ENCODE peak calls at places on chromosomes 4 and X, in nine cellular contexts. C, F, I, X, D, U, T, R and M are unnamed samples.

GRCh38 chr4:602559-602942 is 22.8 kb upstream of the PDE6B start:
- DNase-seq in I (peak), T (peak), R (peak), C (no peak), D (peak), X (peak), U (peak), F (peak), M (peak)

GRCh38 chr4:115780268-115780667 is 666.8 kb upstream of the NDST4 start:
- DNase-seq in I (peak), R (no peak), C (no peak), U (no peak), F (no peak), T (no peak), D (no peak), X (no peak), M (no peak)

GRCh38 chrX:114611018-114611619 is 27.2 kb downstream of the HTR2C start:
- DNase-seq in C (peak), X (peak), T (peak), U (peak), R (peak), F (peak), I (peak), D (peak), M (peak)

GRCh38 chr4:41776466-41776865 is 27.9 kb upstream of the PHOX2B start:
- DNase-seq in R (no peak), T (peak), X (no peak), F (no peak), D (no peak), C (no peak), U (no peak), I (no peak), M (no peak)

GRCh38 chr4:40180356-40180755 is 16.5 kb upstream of the RHOH start:
- DNase-seq in X (no peak), R (peak), C (no peak), U (peak), T (no peak), D (no peak), I (peak), F (no peak), M (peak)

GRCh38 chr4:25727711-25728493 is 72.3 kb downstream of the SLC34A2 start:
- DNase-seq in F (no peak), R (no peak), C (no peak), I (no peak), T (no peak), D (no peak), X (no peak), U (no peak), M (no peak)

GRCh38 chr4:137755033-137755471 is 222.8 kb upstream of the PCDH18 start:
- DNase-seq in T (no peak), R (peak), F (no peak), D (no peak), X (no peak), U (no peak), I (peak), C (no peak), M (peak)

GRCh38 chr4:182103614-182104319 is 139.4 kb upstream of the TENM3 start:
- DNase-seq in R (no peak), F (no peak), X (no peak), I (no peak), U (no peak), C (no peak), D (no peak), T (no peak), M (no peak)

GRCh38 chr4:105845559-105845958 is 49.7 kb upstream of the NPNT start:
- DNase-seq in U (no peak), F (no peak), D (peak), C (no peak), X (no peak), T (no peak), R (no peak), I (no peak), M (no peak)

GRCh38 chr4:102625232-102625930 is 124.2 kb downstream of the NFKB1 start:
- DNase-seq in T (peak), R (no peak), X (peak), D (peak), F (peak), I (peak), C (peak), U (peak), M (peak)

GRCh38 chr4:79913581-79913980 is 159.4 kb downstream of the ANTXR2 start:
- DNase-seq in U (no peak), T (no peak), C (no peak), X (no peak), R (no peak), F (no peak), I (no peak), D (no peak), M (peak)

GRCh38 chr4:109041463-109041862 is 261.0 kb downstream of the COL25A1 start:
- DNase-seq in U (no peak), F (no peak), D (no peak), I (no peak), X (no peak), R (no peak), T (no peak), C (no peak), M (no peak)

GRCh38 chr4:121711263-121712000 is 14.7 kb upstream of the ANXA5 start:
- DNase-seq in U (peak), D (peak), F (no peak), X (peak), R (peak), I (peak), T (peak), C (peak), M (peak)

GRCh38 chr4:182213024-182213423 is 30.2 kb upstream of the TENM3 start:
- DNase-seq in C (no peak), F (no peak), X (no peak), U (no peak), D (no peak), T (no peak), R (no peak), I (no peak), M (no peak)

GRCh38 chr4:105807496-105807895 is 87.8 kb upstream of the NPNT start:
- DNase-seq in D (no peak), F (no peak), I (no peak), U (no peak), C (no peak), T (no peak), X (no peak), R (no peak), M (peak)

GRCh38 chr4:183142566-183143545 is 43.8 kb downstream of the WWC2 start:
- DNase-seq in I (peak), U (peak), T (no peak), R (no peak), F (no peak), D (no peak), X (peak), C (no peak), M (peak)

GRCh38 chr4:166121897-166122296 is 248.9 kb downstream of the TLL1 start:
- DNase-seq in F (no peak), D (no peak), U (no peak), R (no peak), C (no peak), T (no peak), I (no peak), X (no peak), M (no peak)

GRCh38 chrX:13190051-13190450 is 129.8 kb downstream of the ATXN3L start:
- DNase-seq in T (no peak), F (no peak), D (no peak), U (no peak), C (no peak), I (peak), R (no peak), X (no peak), M (no peak)

GRCh38 chrX:87272491-87272890 is 245.1 kb upstream of the KLHL4 start:
- DNase-seq in U (no peak), T (no peak), C (no peak), X (no peak), I (no peak), D (no peak), F (no peak), R (no peak), M (no peak)

GRCh38 chrX:46953137-46953527 is 40.9 kb downstream of the JADE3 start:
- DNase-seq in F (peak), R (no peak), D (no peak), U (no peak), X (no peak), I (no peak), C (peak), T (no peak), M (no peak)

GRCh38 chr4:65665951-65666523 is 4.3 kb downstream of the EPHA5 start:
- DNase-seq in U (no peak), T (peak), R (no peak), C (no peak), D (peak), X (no peak), I (peak), F (no peak), M (peak)

GRCh38 chrX:6120329-6120728 is 108.3 kb downstream of the NLGN4X start:
- DNase-seq in D (peak), F (no peak), R (no peak), T (no peak), I (no peak), U (no peak), X (no peak), C (no peak), M (no peak)

GRCh38 chrX:68807818-68808217 is 21.0 kb upstream of the EFNB1 start:
- DNase-seq in T (peak), D (peak), R (peak), I (peak), X (peak), C (no peak), U (no peak), F (no peak), M (peak)

GRCh38 chrX:100648601-100649417 is 4.8 kb downstream of the SRPX2 start:
- DNase-seq in T (peak), C (no peak), I (peak), D (peak), X (peak), R (no peak), F (no peak), U (no peak), M (peak)

GRCh38 chrX:118480172-118480571 is 15.4 kb upstream of the DOCK11 start:
- DNase-seq in T (no peak), C (no peak), R (no peak), I (no peak), F (no peak), U (no peak), X (no peak), D (no peak), M (no peak)

GRCh38 chrX:51802917-51803688 is 59.9 kb downstream of the GSPT2 start:
- DNase-seq in R (peak), U (peak), I (peak), F (peak), C (peak), D (peak), T (peak), X (peak), M (peak)

GRCh38 chrX:37320541-37321203 is 28.5 kb upstream of the PRRG1 start:
- DNase-seq in T (no peak), F (no peak), X (no peak), C (no peak), I (no peak), R (no peak), U (no peak), D (no peak), M (no peak)

GRCh38 chr4:42282081-42282901 is 115.0 kb upstream of the SHISA3 start:
- DNase-seq in T (peak), C (peak), I (peak), D (peak), F (peak), R (peak), U (peak), X (peak), M (peak)

GRCh38 chr4:85409251-85409650 is 65.7 kb upstream of the ARHGAP24 start:
- DNase-seq in I (no peak), U (no peak), D (no peak), T (peak), C (no peak), X (no peak), F (no peak), R (no peak), M (peak)

GRCh38 chrX:107627792-107628661 is at the start of gene PRPS1:
- DNase-seq in U (peak), X (peak), R (peak), T (peak), C (peak), D (peak), F (peak), I (peak), M (peak)

DNA sequence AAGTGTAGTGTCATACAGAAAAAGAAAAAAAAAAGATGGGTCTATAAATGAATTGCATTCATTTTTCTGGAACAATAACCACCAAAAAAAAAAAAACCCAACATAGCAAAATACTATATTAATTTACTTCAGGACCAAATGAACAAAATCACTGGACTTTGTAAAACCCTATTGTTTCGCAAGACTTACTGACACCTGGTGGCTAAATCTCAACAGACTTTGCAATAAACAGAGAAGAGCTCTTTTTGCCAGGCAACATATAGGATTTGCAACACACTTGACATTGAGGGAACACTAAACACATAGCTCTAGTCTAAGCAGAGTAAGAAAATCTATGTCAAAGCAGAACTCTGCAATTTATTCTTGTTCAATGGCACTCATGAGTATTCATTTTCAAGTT is 990.2 kb downstream of the STPG2 start:
- DNase-seq in F (peak), U (peak), T (peak), X (peak), D (peak), C (peak), R (peak), I (peak), M (no peak)
- TF ChIP-seq EZH2phosphoT487 in F (no peak), U (no peak), T (no peak), X (no peak), D (no peak), C (no peak), R (no peak), I (no peak), M (no peak)

GRCh38 chr4:93416337-93417102 is 412.0 kb upstream of the ATOH1 start:
- DNase-seq in R (no peak), I (no peak), U (peak), C (no peak), F (no peak), X (no peak), D (no peak), T (no peak), M (no peak)
- TF ChIP-seq EZH2phosphoT487 in R (no peak), I (no peak), U (no peak), C (no peak), F (no peak), X (no peak), D (no peak), T (no peak), M (no peak)

DNA sequence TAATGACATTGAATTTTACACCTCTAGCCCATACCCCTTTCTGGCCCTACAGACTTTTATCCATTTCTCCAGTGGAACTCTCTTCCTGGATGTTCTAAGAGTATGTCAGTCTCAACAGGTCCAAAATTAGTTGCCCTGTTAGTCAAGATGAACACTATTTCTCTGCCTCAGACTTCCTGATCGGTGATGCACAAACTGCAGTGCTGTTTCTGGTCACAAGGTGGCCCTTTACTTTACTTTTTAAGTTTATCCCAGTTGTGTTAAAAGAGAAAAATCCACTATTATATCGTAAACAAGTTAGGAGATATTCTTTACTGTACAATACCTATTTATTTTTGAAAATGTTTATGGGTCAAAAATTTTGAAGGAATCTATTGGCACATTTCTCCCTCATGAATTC is 13.1 kb downstream of the TCEAL7 start:
- DNase-seq in I (peak), D (peak), U (peak), C (peak), X (peak), F (peak), R (peak), T (peak), M (peak)
- TF ChIP-seq EZH2phosphoT487 in I (no peak), D (no peak), U (no peak), C (no peak), X (no peak), F (no peak), R (no peak), T (no peak), M (no peak)

GRCh38 chrX:147848543-147849448 is 62.9 kb upstream of the FMR1 start:
- DNase-seq in T (no peak), R (no peak), U (no peak), F (no peak), C (no peak), I (no peak), X (peak), D (no peak), M (no peak)

GRCh38 chrX:147853701-147854100 is 58.0 kb upstream of the FMR1 start:
- DNase-seq in F (no peak), C (no peak), X (no peak), D (no peak), T (peak), U (no peak), R (no peak), I (no peak), M (no peak)

GRCh38 chrX:147846676-147847075 is 65.0 kb upstream of the FMR1 start:
- DNase-seq in F (no peak), C (no peak), U (no peak), T (no peak), I (no peak), X (no peak), R (no peak), D (no peak), M (no peak)

GRCh38 chrX:147850875-147851274 is 60.8 kb upstream of the FMR1 start:
- DNase-seq in T (no peak), D (no peak), F (no peak), U (no peak), X (no peak), R (no peak), I (no peak), C (no peak), M (no peak)

GRCh38 chrX:147848009-147848408 is 63.7 kb upstream of the FMR1 start:
- DNase-seq in X (peak), T (no peak), U (no peak), D (no peak), R (no peak), F (no peak), C (no peak), I (peak), M (no peak)
- TF ChIP-seq EZH2phosphoT487 in X (no peak), T (no peak), U (no peak), D (no peak), R (no peak), F (no peak), C (no peak), I (no peak), M (no peak)

GRCh38 chrX:44903842-44904530 is 31.0 kb downstream of the KDM6A start:
- DNase-seq in I (no peak), C (peak), U (no peak), F (peak), D (no peak), X (no peak), R (no peak), T (no peak), M (peak)

GRCh38 chrX:44904542-44905115 is 31.6 kb downstream of the KDM6A start:
- DNase-seq in T (peak), F (no peak), C (no peak), I (no peak), D (peak), X (no peak), U (no peak), R (no peak), M (peak)

GRCh38 chrX:44906542-44906941 is 33.6 kb downstream of the KDM6A start:
- DNase-seq in X (no peak), R (no peak), T (no peak), C (no peak), I (no peak), F (no peak), U (no peak), D (no peak), M (no peak)

GRCh38 chrX:44906041-44906440 is 33.1 kb downstream of the KDM6A start:
- DNase-seq in X (no peak), R (no peak), F (peak), D (no peak), I (no peak), T (no peak), U (no peak), C (no peak), M (no peak)

DNA sequence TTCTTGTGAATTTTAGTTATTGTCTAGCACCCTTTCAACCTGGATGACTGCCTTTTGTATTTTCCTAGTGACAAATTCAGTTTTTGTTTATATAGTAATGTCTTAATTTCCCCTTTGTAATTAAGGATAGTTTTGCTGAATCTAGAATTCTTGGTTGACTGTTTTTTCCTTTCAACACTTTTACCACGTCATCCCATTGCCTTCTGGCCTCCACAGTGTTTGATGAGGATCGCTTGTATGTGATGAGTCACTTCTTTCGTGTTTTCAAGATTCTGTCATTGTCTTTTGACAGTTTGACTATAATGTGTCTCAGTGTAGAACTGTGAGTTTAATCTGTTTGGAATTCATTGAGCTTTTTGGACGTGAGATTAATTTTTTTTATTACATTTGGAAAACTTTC is 30.1 kb downstream of the KDM6A start:
- DNase-seq in D (no peak), U (no peak), F (no peak), R (peak), X (no peak), C (no peak), I (peak), T (no peak), M (peak)
- TF ChIP-seq EZH2phosphoT487 in D (no peak), U (no peak), F (no peak), R (no peak), X (no peak), C (no peak), I (no peak), T (no peak), M (no peak)

GRCh38 chr4:88107406-88108107 is 50.9 kb downstream of the ABCG2 start:
- DNase-seq in D (no peak), C (no peak), F (no peak), T (no peak), R (no peak), U (peak), I (peak), X (peak), M (no peak)
- TF ChIP-seq EZH2phosphoT487 in D (no peak), C (no peak), F (no peak), T (no peak), R (no peak), U (no peak), I (no peak), X (no peak), M (no peak)